ENCODE peak calls at places on chromosomes 7 and 10, in four cellular contexts. F, W, J and H are unnamed samples.

GRCh38 chr10:49076741-49077521 is 38.4 kb downstream of the VSTM4 start:
- DNase-seq in F (no peak), W (no peak), J (no peak), H (no peak)

GRCh38 chr7:11127112-11127785 is 153.6 kb downstream of the PHF14 start:
- DNase-seq in F (no peak), W (no peak), J (no peak), H (no peak)

GRCh38 chr10:74794531-74794930 is 31.9 kb upstream of the KAT6B start:
- DNase-seq in F (no peak), W (no peak), J (no peak), H (no peak)

GRCh38 chr10:17029581-17030271 is 99.9 kb downstream of the CUBN start:
- DNase-seq in F (peak; percentile 33), W (peak; percentile 70), J (no peak), H (peak; percentile 78)

GRCh38 chr10:29951441-29951931 is 107.9 kb downstream of the JCAD start:
- DNase-seq in F (no peak), W (no peak), J (no peak), H (no peak)

GRCh38 chr7:2157473-2158279 is 75.1 kb downstream of the MAD1L1 start:
- DNase-seq in F (no peak), W (peak; percentile 83), J (peak; percentile 81), H (peak; percentile 81)

GRCh38 chr7:146982482-146982881 is 865.9 kb downstream of the CNTNAP2 start:
- DNase-seq in F (no peak), W (no peak), J (no peak), H (no peak)

GRCh38 chr7:12297283-12297682 is 86.2 kb downstream of the TMEM106B start:
- DNase-seq in F (no peak), W (no peak), J (no peak), H (no peak)

GRCh38 chr7:2214636-2215035 is 18.1 kb downstream of the MAD1L1 start:
- DNase-seq in F (no peak), W (no peak), J (peak; percentile 21), H (no peak)

GRCh38 chr10:1939016-1939415 is 201.7 kb upstream of the ADARB2 start:
- DNase-seq in F (no peak), W (no peak), J (no peak), H (no peak)

GRCh38 chr7:150417863-150418262 is 32.6 kb upstream of the GIMAP8 start:
- DNase-seq in F (no peak), W (no peak), J (no peak), H (no peak)

GRCh38 chr10:18424200-18424599 is 227.2 kb downstream of the NSUN6 start:
- DNase-seq in F (peak; percentile 73), W (no peak), J (no peak), H (no peak)

GRCh38 chr7:51613911-51614344 is 297.3 kb upstream of the COBL start:
- DNase-seq in F (no peak), W (no peak), J (no peak), H (no peak)

GRCh38 chr10:45433716-45434469 is 59.9 kb downstream of the ALOX5 start:
- DNase-seq in F (peak; percentile 34), W (no peak), J (no peak), H (no peak)

GRCh38 chr7:691361-692045 is 35.0 kb upstream of the DNAAF5 start:
- DNase-seq in F (peak; percentile 29), W (peak; percentile 2), J (peak; percentile 43), H (no peak)

GRCh38 chr10:85831422-85831821 is 535.2 kb downstream of the GRID1 start:
- DNase-seq in F (no peak), W (no peak), J (no peak), H (no peak)

GRCh38 chr7:55130554-55131198 is 111.9 kb downstream of the EGFR start:
- DNase-seq in F (no peak), W (no peak), J (peak; percentile 75), H (peak; percentile 85)

GRCh38 chr10:99777918-99778716 is 4.3 kb upstream of the ABCC2 start:
- DNase-seq in F (peak; percentile 58), W (peak; percentile 19), J (no peak), H (no peak)

GRCh38 chr7:94509264-94509878 is at the start of gene CASD1:
- DNase-seq in F (peak; percentile 85), W (no peak), J (peak; percentile 89), H (peak; percentile 49)

GRCh38 chr7:130278892-130279690 is 12.4 kb downstream of the CPA2 start:
- DNase-seq in F (no peak), W (no peak), J (no peak), H (no peak)

GRCh38 chr7:1136841-1137516 is 23.0 kb downstream of the ZFAND2A start:
- DNase-seq in F (peak; percentile 66), W (no peak), J (no peak), H (no peak)

GRCh38 chr10:68156373-68157185 is 47.3 kb downstream of the MYPN start:
- DNase-seq in F (peak; percentile 75), W (peak; percentile 63), J (no peak), H (peak; percentile 72)

GRCh38 chr7:71414490-71414889 is 282.5 kb downstream of the GALNT17 start:
- DNase-seq in F (peak; percentile 31), W (no peak), J (no peak), H (no peak)

GRCh38 chr10:129605266-129605985 is 138.4 kb downstream of the MGMT start:
- DNase-seq in F (peak; percentile 20), W (no peak), J (no peak), H (no peak)

GRCh38 chr10:79378647-79379511 is 31.6 kb downstream of the PPIF start:
- DNase-seq in F (peak; percentile 43), W (no peak), J (no peak), H (peak; percentile 61)

GRCh38 chr7:2063562-2064360 is 169.0 kb downstream of the MAD1L1 start:
- DNase-seq in F (no peak), W (peak; percentile 24), J (no peak), H (no peak)

GRCh38 chr7:82017334-82017943 is 247.6 kb upstream of the HGF start:
- DNase-seq in F (no peak), W (peak; percentile 21), J (no peak), H (no peak)

GRCh38 chr7:70093496-70093895 is 495.2 kb downstream of the AUTS2 start:
- DNase-seq in F (no peak), W (peak; percentile 19), J (no peak), H (no peak)

GRCh38 chr7:42843209-42843800 is 68.6 kb downstream of the C7orf25 start:
- DNase-seq in F (peak; percentile 82), W (peak; percentile 71), J (no peak), H (peak; percentile 27)

GRCh38 chr10:118812393-118812740 is 57.6 kb upstream of the CACUL1 start:
- DNase-seq in F (peak; percentile 60), W (no peak), J (no peak), H (no peak)

GRCh38 chr10:78545756-78546155 is 512.1 kb downstream of the RPS24 start:
- DNase-seq in F (no peak), W (no peak), J (no peak), H (no peak)

GRCh38 chr7:149838992-149839408 is 825 bp downstream of the ZNF862 start:
- DNase-seq in F (no peak), W (no peak), J (no peak), H (no peak)

GRCh38 chr7:10239643-10240345 is 733.9 kb upstream of the PHF14 start:
- DNase-seq in F (peak; percentile 43), W (no peak), J (no peak), H (no peak)

GRCh38 chr10:72298774-72299519 is 25.2 kb downstream of the DDIT4 start:
- DNase-seq in F (no peak), W (no peak), J (no peak), H (no peak)

GRCh38 chr7:116259821-116260440 is 49.6 kb downstream of the TES start:
- DNase-seq in F (no peak), W (no peak), J (no peak), H (no peak)

GRCh38 chr10:131092876-131093275 is 218.6 kb downstream of the TCERG1L start:
- DNase-seq in F (no peak), W (no peak), J (peak; percentile 50), H (no peak)
- H3K27ac ChIP-seq in F (no peak overlapping the region), W (no peak overlapping the region), J (no peak overlapping the region), H (no peak overlapping the region)

DNA sequence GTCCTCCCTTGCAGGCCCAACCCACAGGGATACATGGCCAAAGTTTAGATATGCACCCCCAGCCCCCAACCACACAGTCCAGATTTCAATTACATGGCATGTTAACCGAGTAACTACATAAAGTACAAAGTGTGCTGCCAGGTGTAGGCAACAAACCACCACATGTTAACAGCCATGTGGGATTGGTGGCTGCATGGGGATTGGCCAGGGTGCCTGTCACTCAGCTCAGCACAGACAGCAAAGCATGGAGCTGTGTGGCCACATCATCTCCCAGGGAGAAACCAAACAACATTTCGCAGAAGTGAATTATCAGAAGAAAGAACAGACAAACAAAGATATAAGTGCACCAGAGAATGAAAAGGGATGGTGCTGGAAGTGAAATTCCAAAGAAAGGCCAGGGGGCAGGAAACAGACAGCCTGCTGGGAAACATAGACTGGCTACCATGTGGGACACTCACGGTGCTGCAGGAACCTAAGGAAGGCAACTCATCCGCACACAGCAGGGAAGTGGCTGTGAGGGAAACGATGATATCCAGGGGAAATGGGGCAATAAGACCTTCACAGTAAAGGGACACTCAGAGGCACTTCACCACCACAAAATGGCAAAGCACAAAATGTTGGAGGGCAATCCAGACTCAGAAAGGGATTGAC is 171.2 kb downstream of the PTPRN2 start:
- DNase-seq in F (peak; percentile 49), W (no peak), J (no peak), H (no peak)
- H3K9me3 ChIP-seq in F (peaks cover 75% of the 10 kb centered on the region), W (no peaks in the 10 kb centered on the region), J (no peaks in the 10 kb centered on the region), H (no peaks in the 10 kb centered on the region)

GRCh38 chr10:93657757-93658156 is 44.6 kb downstream of the FRA10AC1 start:
- DNase-seq in F (no peak), W (no peak), J (no peak), H (no peak)

GRCh38 chr10:93656155-93656554 is 43.8 kb downstream of the PDE6C start:
- DNase-seq in F (no peak), W (no peak), J (no peak), H (no peak)

GRCh38 chr10:93654201-93654600 is 41.9 kb downstream of the PDE6C start:
- DNase-seq in F (no peak), W (no peak), J (no peak), H (no peak)

DNA sequence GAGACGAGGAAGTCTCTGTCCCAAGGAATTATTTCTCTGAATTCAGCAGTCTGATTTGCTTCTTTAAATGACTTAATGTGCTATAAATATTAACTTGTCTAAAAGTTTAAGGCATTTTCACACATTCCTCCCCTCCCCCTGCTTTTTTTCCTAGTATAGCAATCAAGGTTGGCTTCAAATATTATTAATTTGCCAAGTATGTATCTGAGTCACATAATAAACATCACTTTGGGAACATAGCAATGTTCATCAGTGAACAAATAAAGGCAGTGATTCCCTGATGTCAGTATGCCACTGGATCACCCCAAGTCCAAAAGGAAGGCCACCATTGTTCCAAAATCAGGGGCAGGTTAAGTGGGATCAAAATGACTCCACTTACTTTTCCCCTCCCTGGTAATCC is 40.5 kb downstream of the PDE6C start:
- DNase-seq in F (no peak), W (no peak), J (no peak), H (no peak)
- TF ChIP-seq CTCF in F (no peak), W (no peak), J (no peak), H (no peak)

GRCh38 chr7:77566421-77566820 is 29.3 kb downstream of the PTPN12 start:
- DNase-seq in F (peak; percentile 58), W (no peak), J (no peak), H (no peak)
- H3K27ac ChIP-seq in F (no peak overlapping the region), W (no peak overlapping the region), J (peak overlapping the region; percentile 42), H (no peak overlapping the region)

GRCh38 chr7:153642989-153643388 is 409.2 kb upstream of the DPP6 start:
- DNase-seq in F (no peak), W (no peak), J (no peak), H (no peak)
- H3K9me3 ChIP-seq in F (peaks cover 62% of the 10 kb centered on the region), W (peaks cover 11% of the 10 kb centered on the region), J (no peaks in the 10 kb centered on the region), H (no peaks in the 10 kb centered on the region)